ENCODE peak calls at places on chromosomes 5 and 9, in seven cellular contexts. One of them, this sample, is unnamed.
A peak's percentile ranks its signal among the peaks of the same experiment; 100 is the strongest.

GRCh38 chr5:72523960-72524582 is 16.9 kb upstream of the ZNF366 start:
- DNase-seq in activated T-helper 1 cell treated with anti-CD3 and anti-CD28 coated beads, Interleukin-2, amount 50 U/mL, for 16 hours: no peak
- DNase-seq in GM23248: peak; percentile 86
- DNase-seq in epithelial cell of esophagus: peak; percentile 86
- DNase-seq in B cell: no peak
- DNase-seq in DMS153: no peak
- DNase-seq in stimulated activated CD4-positive, alpha-beta T cell treated with anti-CD3 and anti-CD28 coated beads, Interleukin-1b, Interleukin-23, amount 100 ng/mL, for 4 hours: no peak
- DNase-seq in this sample: peak; percentile 41

GRCh38 chr5:147869112-147869511 is 9.4 kb upstream of the SCGB3A2 start:
- DNase-seq in activated T-helper 1 cell treated with anti-CD3 and anti-CD28 coated beads, Interleukin-2, amount 50 U/mL, for 16 hours: no peak
- DNase-seq in GM23248: no peak
- DNase-seq in epithelial cell of esophagus: no peak
- DNase-seq in B cell: no peak
- DNase-seq in DMS153: no peak
- DNase-seq in stimulated activated CD4-positive, alpha-beta T cell treated with anti-CD3 and anti-CD28 coated beads, Interleukin-1b, Interleukin-23, amount 100 ng/mL, for 4 hours: no peak
- DNase-seq in this sample: no peak

GRCh38 chr5:61263072-61263471 is 69.0 kb upstream of the ZSWIM6 start:
- DNase-seq in activated T-helper 1 cell treated with anti-CD3 and anti-CD28 coated beads, Interleukin-2, amount 50 U/mL, for 16 hours: no peak
- DNase-seq in GM23248: no peak
- DNase-seq in epithelial cell of esophagus: no peak
- DNase-seq in B cell: no peak
- DNase-seq in DMS153: no peak
- DNase-seq in stimulated activated CD4-positive, alpha-beta T cell treated with anti-CD3 and anti-CD28 coated beads, Interleukin-1b, Interleukin-23, amount 100 ng/mL, for 4 hours: no peak
- DNase-seq in this sample: no peak

GRCh38 chr9:133506653-133507038 is 18.1 kb downstream of the MYMK start:
- DNase-seq in activated T-helper 1 cell treated with anti-CD3 and anti-CD28 coated beads, Interleukin-2, amount 50 U/mL, for 16 hours: no peak
- DNase-seq in GM23248: peak; percentile 94
- DNase-seq in epithelial cell of esophagus: no peak
- DNase-seq in B cell: no peak
- DNase-seq in DMS153: peak; percentile 57
- DNase-seq in stimulated activated CD4-positive, alpha-beta T cell treated with anti-CD3 and anti-CD28 coated beads, Interleukin-1b, Interleukin-23, amount 100 ng/mL, for 4 hours: no peak
- DNase-seq in this sample: peak; percentile 57

GRCh38 chr5:154402611-154403010 is 43.2 kb upstream of the SAP30L start:
- DNase-seq in activated T-helper 1 cell treated with anti-CD3 and anti-CD28 coated beads, Interleukin-2, amount 50 U/mL, for 16 hours: no peak
- DNase-seq in GM23248: no peak
- DNase-seq in epithelial cell of esophagus: no peak
- DNase-seq in B cell: no peak
- DNase-seq in DMS153: no peak
- DNase-seq in stimulated activated CD4-positive, alpha-beta T cell treated with anti-CD3 and anti-CD28 coated beads, Interleukin-1b, Interleukin-23, amount 100 ng/mL, for 4 hours: no peak
- DNase-seq in this sample: no peak

GRCh38 chr5:119743927-119744326 is 114.6 kb downstream of the FAM170A start:
- DNase-seq in activated T-helper 1 cell treated with anti-CD3 and anti-CD28 coated beads, Interleukin-2, amount 50 U/mL, for 16 hours: no peak
- DNase-seq in GM23248: peak; percentile 21
- DNase-seq in epithelial cell of esophagus: peak; percentile 84
- DNase-seq in B cell: no peak
- DNase-seq in DMS153: no peak
- DNase-seq in stimulated activated CD4-positive, alpha-beta T cell treated with anti-CD3 and anti-CD28 coated beads, Interleukin-1b, Interleukin-23, amount 100 ng/mL, for 4 hours: no peak
- DNase-seq in this sample: peak; percentile 29

GRCh38 chr5:65809817-65810531 is 88.0 kb downstream of the NLN start:
- DNase-seq in activated T-helper 1 cell treated with anti-CD3 and anti-CD28 coated beads, Interleukin-2, amount 50 U/mL, for 16 hours: no peak
- DNase-seq in GM23248: peak; percentile 91
- DNase-seq in epithelial cell of esophagus: peak; percentile 21
- DNase-seq in B cell: no peak
- DNase-seq in DMS153: no peak
- DNase-seq in stimulated activated CD4-positive, alpha-beta T cell treated with anti-CD3 and anti-CD28 coated beads, Interleukin-1b, Interleukin-23, amount 100 ng/mL, for 4 hours: no peak
- DNase-seq in this sample: no peak

GRCh38 chr5:144205141-144205551 is 34.5 kb downstream of the KCTD16 start:
- DNase-seq in activated T-helper 1 cell treated with anti-CD3 and anti-CD28 coated beads, Interleukin-2, amount 50 U/mL, for 16 hours: no peak
- DNase-seq in GM23248: peak; percentile 72
- DNase-seq in epithelial cell of esophagus: peak; percentile 44
- DNase-seq in B cell: no peak
- DNase-seq in DMS153: no peak
- DNase-seq in stimulated activated CD4-positive, alpha-beta T cell treated with anti-CD3 and anti-CD28 coated beads, Interleukin-1b, Interleukin-23, amount 100 ng/mL, for 4 hours: no peak
- DNase-seq in this sample: peak; percentile 59